ENCODE peak calls at places on chromosome 11, in ten cellular contexts. P is cardiac muscle cell, U is brain microvascular endothelial cell, T is Peyer's patch, G is fibroblast of lung, O is spleen, V is left ventricle myocardium inferior, M is right lobe of liver, J is body of pancreas, D is astrocyte. B is an unnamed sample.

GRCh38 chr11:843818-844692 is 1.4 kb downstream of the TSPAN4 start:
- DNase-seq in D (peak; percentile 88), M (peak; percentile 91), U (peak; percentile 76), O (peak; percentile 94), P (peak; percentile 98), G (peak; percentile 93), T (peak; percentile 59), V (peak; percentile 92), J (peak; percentile 79), B (peak; percentile 83)

GRCh38 chr11:86126862-86127261 is 58.0 kb upstream of the PICALM start:
- DNase-seq in P (no peak), O (no peak), J (no peak), U (no peak), D (no peak), G (no peak), M (no peak), V (no peak), T (no peak), B (no peak)

GRCh38 chr11:129251067-129251466 is 58.9 kb upstream of the ARHGAP32 start:
- DNase-seq in V (no peak), D (peak; percentile 69), M (no peak), J (no peak), U (no peak), O (no peak), T (no peak), G (peak; percentile 74), P (no peak), B (no peak)

GRCh38 chr11:65932558-65932919 is 12.7 kb upstream of the TSGA10IP start:
- DNase-seq in D (no peak), T (no peak), P (peak; percentile 48), M (no peak), J (no peak), V (no peak), O (no peak), U (peak; percentile 24), G (no peak), B (no peak)

GRCh38 chr11:131640320-131640719 is 269.9 kb downstream of the NTM start:
- DNase-seq in U (no peak), D (no peak), J (no peak), T (no peak), M (no peak), P (no peak), O (no peak), V (no peak), G (no peak), B (no peak)

GRCh38 chr11:8047382-8047781 is 33.6 kb upstream of the TUB start:
- DNase-seq in D (no peak), U (no peak), P (no peak), J (no peak), M (no peak), O (peak; percentile 24), G (no peak), T (no peak), V (no peak), B (no peak)

GRCh38 chr11:108664730-108665525 is at the start of gene DDX10:
- DNase-seq in M (peak; percentile 99), O (peak; percentile 97), D (peak; percentile 93), U (peak; percentile 97), G (peak; percentile 96), T (peak; percentile 97), P (peak; percentile 99), J (peak; percentile 98), V (peak; percentile 98), B (peak; percentile 79)

GRCh38 chr11:96869207-96869606 is 479.4 kb downstream of the JRKL start:
- DNase-seq in G (peak; percentile 2), T (no peak), V (no peak), J (no peak), O (no peak), P (peak; percentile 85), U (no peak), M (peak; percentile 71), D (no peak), B (no peak)

GRCh38 chr11:106399075-106399500 is 321.6 kb downstream of the AASDHPPT start:
- DNase-seq in U (peak; percentile 98), G (peak; percentile 100), M (no peak), P (peak; percentile 99), J (peak; percentile 30), T (no peak), D (peak; percentile 100), V (no peak), O (no peak), B (peak; percentile 99)

GRCh38 chr11:104106136-104106754 is 57.7 kb downstream of the PDGFD start:
- DNase-seq in T (no peak), O (no peak), G (peak; percentile 61), U (no peak), V (no peak), M (no peak), D (peak; percentile 64), J (no peak), P (peak; percentile 62), B (peak; percentile 81)

GRCh38 chr11:33857924-33858323 is 34.0 kb downstream of the LMO2 start:
- DNase-seq in P (peak; percentile 84), J (peak; percentile 78), O (peak; percentile 95), V (peak; percentile 74), T (peak; percentile 75), G (peak; percentile 46), U (peak; percentile 57), D (peak; percentile 27), M (peak; percentile 78), B (peak; percentile 1)

GRCh38 chr11:26028294-26028954 is 303.5 kb upstream of the ANO3 start:
- DNase-seq in P (no peak), O (no peak), U (peak; percentile 54), J (no peak), G (peak; percentile 58), M (no peak), D (peak; percentile 47), T (no peak), V (no peak), B (peak; percentile 23)

GRCh38 chr11:93236741-93237675 is 39.2 kb upstream of the SLC36A4 start:
- DNase-seq in D (peak; percentile 10), G (peak; percentile 38), T (no peak), O (no peak), U (peak; percentile 53), M (no peak), V (no peak), P (peak; percentile 58), J (peak; percentile 51), B (no peak)

DNA sequence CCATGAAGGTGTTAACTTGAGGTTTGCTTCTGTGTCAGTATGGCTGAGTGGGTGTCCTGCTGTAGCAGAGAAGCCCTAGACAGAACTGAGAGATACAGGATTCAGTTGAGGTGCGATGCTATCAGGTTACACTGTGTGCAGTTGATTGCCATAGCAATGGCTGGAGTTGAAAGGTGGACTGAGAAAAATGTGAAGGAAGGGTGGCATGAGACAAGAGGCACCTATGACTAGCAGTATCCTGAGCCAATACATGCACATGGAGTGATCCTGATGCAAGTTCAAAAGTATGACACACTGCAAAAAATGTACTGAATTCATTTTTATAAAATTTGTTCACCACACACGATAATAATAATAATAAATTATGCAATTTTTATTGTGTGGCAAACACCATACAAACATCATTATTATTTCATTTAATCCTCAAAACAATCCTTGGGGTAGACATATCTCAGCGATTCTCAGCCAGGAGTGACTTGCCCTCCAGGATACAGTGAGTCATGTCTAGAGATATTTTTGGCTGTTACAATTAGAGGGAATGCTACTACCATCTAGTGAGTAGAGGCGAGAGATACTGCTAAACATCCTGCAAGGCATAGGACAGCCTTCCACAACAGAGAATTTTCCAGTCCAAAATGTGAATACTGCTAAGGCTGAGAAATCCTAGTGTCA is 3.9 kb upstream of the PIWIL4 start:
- DNase-seq in P (peak; percentile 75), G (peak; percentile 77), J (no peak), V (no peak), M (no peak), U (peak; percentile 59), T (no peak), D (peak; percentile 66), O (no peak), B (no peak)
- TF ChIP-seq CTCF in P (peak; percentile 41), G (peak; percentile 30), J (no peak), V (peak; percentile 51), M (peak; percentile 2), U (peak; percentile 58), T (no peak), D (peak; percentile 34), O (no peak), B (peak; percentile 42)

GRCh38 chr11:120663142-120663541 is 151.6 kb downstream of the GRIK4 start:
- DNase-seq in J (no peak), D (no peak), V (no peak), P (no peak), M (no peak), O (no peak), U (no peak), G (no peak), T (no peak), B (no peak)
- H3K27me3 ChIP-seq in J (peaks cover 4% of the 10 kb centered on the region), D (peaks cover 33% of the 10 kb centered on the region), V (peaks cover 87% of the 10 kb centered on the region), P (peaks cover 30% of the 10 kb centered on the region), M (no peaks in the 10 kb centered on the region), O (no peaks in the 10 kb centered on the region), U (peaks cover 2% of the 10 kb centered on the region), G (peaks cover 2% of the 10 kb centered on the region), T (no peaks in the 10 kb centered on the region), B (peaks cover 4% of the 10 kb centered on the region)

DNA sequence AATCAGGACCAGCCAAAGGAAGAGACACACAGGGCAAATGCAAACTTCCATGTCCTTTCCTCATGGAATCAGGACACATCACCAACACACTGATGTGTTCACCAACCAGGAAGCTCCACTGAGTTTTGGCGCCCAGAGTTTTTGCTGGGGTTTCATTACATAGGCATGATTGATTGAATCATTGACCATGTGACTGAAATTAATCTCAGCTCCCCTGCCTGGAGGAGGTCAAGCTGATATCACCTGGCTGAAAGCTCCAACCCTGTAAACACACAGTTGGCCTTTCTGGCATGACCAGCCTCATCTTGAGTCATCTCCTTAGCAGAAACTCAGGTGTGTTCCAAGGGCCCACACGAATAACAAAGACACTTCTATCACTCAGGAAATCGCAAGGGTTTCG is 133.2 kb downstream of the TRIM29 start:
- DNase-seq in M (no peak), O (no peak), P (no peak), J (peak; percentile 36), D (no peak), T (no peak), G (no peak), V (no peak), U (no peak), B (no peak)
- TF ChIP-seq CTCF in M (no peak), O (no peak), P (no peak), J (no peak), D (no peak), T (no peak), G (no peak), V (no peak), U (no peak), B (no peak)

GRCh38 chr11:44380820-44381219 is 70.9 kb upstream of the ALX4 start:
- DNase-seq in M (no peak), V (no peak), J (no peak), T (no peak), G (no peak), U (no peak), D (no peak), O (no peak), P (no peak), B (no peak)

GRCh38 chr11:44377914-44378321 is 68.0 kb upstream of the ALX4 start:
- DNase-seq in D (no peak), V (no peak), M (no peak), T (no peak), O (no peak), P (no peak), U (no peak), G (no peak), J (no peak), B (no peak)

GRCh38 chr11:44381261-44381660 is 71.3 kb upstream of the ALX4 start:
- DNase-seq in T (no peak), U (no peak), J (no peak), P (no peak), O (no peak), D (no peak), G (no peak), M (no peak), V (no peak), B (no peak)

GRCh38 chr11:44379141-44380008 is 69.4 kb upstream of the ALX4 start:
- DNase-seq in P (no peak), M (peak; percentile 86), G (no peak), V (no peak), D (no peak), O (no peak), J (no peak), T (no peak), U (no peak), B (no peak)

GRCh38 chr11:44380009-44380313 is 70.0 kb upstream of the ALX4 start:
- DNase-seq in P (no peak), M (peak; percentile 79), G (no peak), V (no peak), T (no peak), U (no peak), O (no peak), J (no peak), D (no peak), B (no peak)
- H3K27me3 ChIP-seq in P (no peaks in the 10 kb centered on the region), M (no peaks in the 10 kb centered on the region), G (no peaks in the 10 kb centered on the region), V (peaks cover 25% of the 10 kb centered on the region), T (no peaks in the 10 kb centered on the region), U (peaks cover 3% of the 10 kb centered on the region), O (no peaks in the 10 kb centered on the region), J (no peaks in the 10 kb centered on the region), D (no peaks in the 10 kb centered on the region), B (no peaks in the 10 kb centered on the region)

B was measured in BJ.